ENCODE peak calls at places on chromosomes 13 and 19, in seven cellular contexts. One of them, this sample, is unnamed.

GRCh38 chr19:18119243-18120105 is 21.9 kb downstream of the MAST3 start:
- DNase-seq in HEK293T: no peak
- DNase-seq in stimulated activated CD4-positive, alpha-beta T cell treated with anti-CD3 and anti-CD28 coated beads, Interleukin-4, amount 100 ng/mL, for 48 hours: no peak
- DNase-seq in activated CD4-positive, alpha-beta T cell treated with anti-CD3 and anti-CD28 coated beads for 4 hours: peak
- DNase-seq in Calu3: no peak
- DNase-seq in cardiac muscle cell: no peak
- DNase-seq in T-helper 2 cell: no peak
- DNase-seq in this sample: no peak

GRCh38 chr13:41577437-41577836 is 120.1 kb downstream of the RGCC start:
- DNase-seq in stimulated activated CD4-positive, alpha-beta T cell treated with anti-CD3 and anti-CD28 coated beads, Interleukin-4, amount 100 ng/mL, for 48 hours: no peak
- DNase-seq in cardiac muscle cell: peak
- DNase-seq in HEK293T: no peak
- DNase-seq in activated CD4-positive, alpha-beta T cell treated with anti-CD3 and anti-CD28 coated beads for 4 hours: no peak
- DNase-seq in Calu3: no peak
- DNase-seq in T-helper 2 cell: no peak
- DNase-seq in this sample: no peak

GRCh38 chr19:10420444-10421239 is at the start of gene PDE4A:
- DNase-seq in T-helper 2 cell: no peak
- DNase-seq in cardiac muscle cell: peak
- DNase-seq in Calu3: no peak
- DNase-seq in stimulated activated CD4-positive, alpha-beta T cell treated with anti-CD3 and anti-CD28 coated beads, Interleukin-4, amount 100 ng/mL, for 48 hours: no peak
- DNase-seq in activated CD4-positive, alpha-beta T cell treated with anti-CD3 and anti-CD28 coated beads for 4 hours: no peak
- DNase-seq in HEK293T: no peak
- DNase-seq in this sample: no peak

GRCh38 chr19:17860993-17861360 is 1.3 kb downstream of the RPL18A start:
- DNase-seq in T-helper 2 cell: no peak
- DNase-seq in cardiac muscle cell: no peak
- DNase-seq in HEK293T: no peak
- DNase-seq in Calu3: no peak
- DNase-seq in activated CD4-positive, alpha-beta T cell treated with anti-CD3 and anti-CD28 coated beads for 4 hours: no peak
- DNase-seq in stimulated activated CD4-positive, alpha-beta T cell treated with anti-CD3 and anti-CD28 coated beads, Interleukin-4, amount 100 ng/mL, for 48 hours: no peak
- DNase-seq in this sample: no peak

GRCh38 chr13:78595819-78596700 is 7.3 kb downstream of the POU4F1 start:
- DNase-seq in cardiac muscle cell: no peak
- DNase-seq in Calu3: no peak
- DNase-seq in HEK293T: no peak
- DNase-seq in T-helper 2 cell: no peak
- DNase-seq in stimulated activated CD4-positive, alpha-beta T cell treated with anti-CD3 and anti-CD28 coated beads, Interleukin-4, amount 100 ng/mL, for 48 hours: no peak
- DNase-seq in activated CD4-positive, alpha-beta T cell treated with anti-CD3 and anti-CD28 coated beads for 4 hours: no peak
- DNase-seq in this sample: no peak

GRCh38 chr19:16374436-16374835 is 49.8 kb downstream of the KLF2 start:
- DNase-seq in stimulated activated CD4-positive, alpha-beta T cell treated with anti-CD3 and anti-CD28 coated beads, Interleukin-4, amount 100 ng/mL, for 48 hours: no peak
- DNase-seq in Calu3: no peak
- DNase-seq in HEK293T: no peak
- DNase-seq in activated CD4-positive, alpha-beta T cell treated with anti-CD3 and anti-CD28 coated beads for 4 hours: no peak
- DNase-seq in T-helper 2 cell: no peak
- DNase-seq in cardiac muscle cell: no peak
- DNase-seq in this sample: no peak

GRCh38 chr13:95027638-95028037 is 273.6 kb downstream of the ABCC4 start:
- DNase-seq in T-helper 2 cell: no peak
- DNase-seq in HEK293T: no peak
- DNase-seq in cardiac muscle cell: no peak
- DNase-seq in activated CD4-positive, alpha-beta T cell treated with anti-CD3 and anti-CD28 coated beads for 4 hours: no peak
- DNase-seq in Calu3: no peak
- DNase-seq in stimulated activated CD4-positive, alpha-beta T cell treated with anti-CD3 and anti-CD28 coated beads, Interleukin-4, amount 100 ng/mL, for 48 hours: no peak
- DNase-seq in this sample: no peak

GRCh38 chr19:8724276-8724675 is 2.8 kb downstream of the OR2Z1 start:
- DNase-seq in T-helper 2 cell: no peak
- DNase-seq in cardiac muscle cell: no peak
- DNase-seq in HEK293T: no peak
- DNase-seq in Calu3: no peak
- DNase-seq in stimulated activated CD4-positive, alpha-beta T cell treated with anti-CD3 and anti-CD28 coated beads, Interleukin-4, amount 100 ng/mL, for 48 hours: no peak
- DNase-seq in activated CD4-positive, alpha-beta T cell treated with anti-CD3 and anti-CD28 coated beads for 4 hours: no peak
- DNase-seq in this sample: no peak

GRCh38 chr13:73242515-73243015 is 183.8 kb downstream of the KLF5 start:
- DNase-seq in cardiac muscle cell: no peak
- DNase-seq in Calu3: no peak
- DNase-seq in stimulated activated CD4-positive, alpha-beta T cell treated with anti-CD3 and anti-CD28 coated beads, Interleukin-4, amount 100 ng/mL, for 48 hours: no peak
- DNase-seq in T-helper 2 cell: no peak
- DNase-seq in activated CD4-positive, alpha-beta T cell treated with anti-CD3 and anti-CD28 coated beads for 4 hours: no peak
- DNase-seq in HEK293T: no peak
- DNase-seq in this sample: no peak

GRCh38 chr13:81664872-81665271 is 1323.9 kb upstream of the SPRY2 start:
- DNase-seq in stimulated activated CD4-positive, alpha-beta T cell treated with anti-CD3 and anti-CD28 coated beads, Interleukin-4, amount 100 ng/mL, for 48 hours: no peak
- DNase-seq in Calu3: no peak
- DNase-seq in activated CD4-positive, alpha-beta T cell treated with anti-CD3 and anti-CD28 coated beads for 4 hours: no peak
- DNase-seq in cardiac muscle cell: no peak
- DNase-seq in HEK293T: no peak
- DNase-seq in T-helper 2 cell: no peak
- DNase-seq in this sample: no peak

GRCh38 chr13:111353508-111353907 is 33.1 kb downstream of the TEX29 start:
- DNase-seq in Calu3: no peak
- DNase-seq in HEK293T: no peak
- DNase-seq in cardiac muscle cell: no peak
- DNase-seq in stimulated activated CD4-positive, alpha-beta T cell treated with anti-CD3 and anti-CD28 coated beads, Interleukin-4, amount 100 ng/mL, for 48 hours: no peak
- DNase-seq in T-helper 2 cell: no peak
- DNase-seq in activated CD4-positive, alpha-beta T cell treated with anti-CD3 and anti-CD28 coated beads for 4 hours: no peak
- DNase-seq in this sample: no peak

GRCh38 chr13:59658736-59659330 is 504.9 kb downstream of the DIAPH3 start:
- DNase-seq in stimulated activated CD4-positive, alpha-beta T cell treated with anti-CD3 and anti-CD28 coated beads, Interleukin-4, amount 100 ng/mL, for 48 hours: no peak
- DNase-seq in HEK293T: no peak
- DNase-seq in cardiac muscle cell: no peak
- DNase-seq in Calu3: no peak
- DNase-seq in activated CD4-positive, alpha-beta T cell treated with anti-CD3 and anti-CD28 coated beads for 4 hours: no peak
- DNase-seq in T-helper 2 cell: no peak
- DNase-seq in this sample: no peak

This sample was measured in NCI-H460.